ENCODE peak calls at places on chromosomes 5 and 9, in six cellular contexts. R is AG10803; E is ovary; G is lower lobe of right lung; F is CD4-positive, CD25-positive, alpha-beta regulatory T cell; C is WTC11. O is an unnamed sample.

GRCh38 chr5:172911976-172912375 is 47.2 kb upstream of the RPL26L1 start:
- DNase-seq in R (no peak), E (no peak), G (no peak), F (no peak), C (no peak), O (no peak)

GRCh38 chr9:22189471-22189870 is 180.4 kb upstream of the CDKN2B start:
- DNase-seq in R (no peak), E (no peak), G (no peak), F (no peak), C (no peak), O (no peak)

GRCh38 chr5:58056546-58056945 is 403.3 kb downstream of the PLK2 start:
- DNase-seq in R (no peak), E (no peak), G (no peak), F (no peak), C (no peak), O (no peak)

GRCh38 chr5:174581483-174581882 is 142.9 kb upstream of the MSX2 start:
- DNase-seq in R (no peak), E (no peak), G (no peak), F (no peak), C (peak), O (no peak)

GRCh38 chr5:177020033-177020432 is 2.5 kb upstream of the ZNF346 start:
- DNase-seq in R (no peak), E (no peak), G (no peak), F (no peak), C (no peak), O (no peak)

GRCh38 chr5:37940931-37941623 is 101.2 kb upstream of the GDNF start:
- DNase-seq in R (no peak), E (no peak), G (no peak), F (no peak), C (no peak), O (no peak)

GRCh38 chr9:96450613-96451544 is 910 bp downstream of the HABP4 start:
- DNase-seq in R (peak), E (peak), G (no peak), F (peak), C (peak), O (no peak)

GRCh38 chr9:114396558-114397218 is 8.9 kb upstream of the AKNA start:
- DNase-seq in R (peak), E (peak), G (no peak), F (no peak), C (peak), O (no peak)

GRCh38 chr5:168219515-168220410 is 71.7 kb upstream of the WWC1 start:
- DNase-seq in R (peak), E (no peak), G (no peak), F (peak), C (peak), O (no peak)

GRCh38 chr9:101677864-101678263 is 60.6 kb downstream of the GRIN3A start:
- DNase-seq in R (no peak), E (no peak), G (no peak), F (no peak), C (no peak), O (no peak)

GRCh38 chr9:113957778-113958430 is 81.8 kb downstream of the ZNF618 start:
- DNase-seq in R (peak), E (no peak), G (no peak), F (no peak), C (no peak), O (no peak)

GRCh38 chr5:61916621-61917620 is 389.1 kb upstream of the KIF2A start:
- DNase-seq in R (peak), E (no peak), G (no peak), F (no peak), C (no peak), O (no peak)